ENCODE peak calls at places on chromosomes 1 and 21, in five cellular contexts. One of them, this sample, is unnamed.

GRCh38 chr1:76939107-76939816 is 72.0 kb downstream of the ST6GALNAC5 start:
- DNase-seq in NCI-H69: no peak
- DNase-seq in NCI-H748 treated with DMSO at 0.1 percent for 48 hours: no peak
- DNase-seq in germinal center: no peak
- DNase-seq in prostate gland: no peak
- DNase-seq in this sample: no peak

GRCh38 chr1:24536391-24536840 is 19.5 kb upstream of the NCMAP start:
- DNase-seq in NCI-H69: no peak
- DNase-seq in NCI-H748 treated with DMSO at 0.1 percent for 48 hours: no peak
- DNase-seq in germinal center: peak; percentile 64
- DNase-seq in prostate gland: no peak
- DNase-seq in this sample: no peak

GRCh38 chr1:198534540-198535413 is 5.7 kb downstream of the ATP6V1G3 start:
- DNase-seq in NCI-H69: peak; percentile 95
- DNase-seq in NCI-H748 treated with DMSO at 0.1 percent for 48 hours: no peak
- DNase-seq in germinal center: no peak
- DNase-seq in prostate gland: no peak
- DNase-seq in this sample: no peak

GRCh38 chr1:5944069-5944847 is 48.0 kb downstream of the NPHP4 start:
- DNase-seq in NCI-H69: no peak
- DNase-seq in NCI-H748 treated with DMSO at 0.1 percent for 48 hours: no peak
- DNase-seq in germinal center: no peak
- DNase-seq in prostate gland: no peak
- DNase-seq in this sample: no peak

GRCh38 chr1:45205000-45205909 is 1.1 kb downstream of the ZSWIM5 start:
- DNase-seq in NCI-H69: peak; percentile 68
- DNase-seq in NCI-H748 treated with DMSO at 0.1 percent for 48 hours: peak; percentile 42
- DNase-seq in germinal center: no peak
- DNase-seq in prostate gland: peak; percentile 52
- DNase-seq in this sample: no peak

GRCh38 chr1:207321790-207322530 is 482 bp downstream of the CD55 start:
- DNase-seq in NCI-H69: no peak
- DNase-seq in NCI-H748 treated with DMSO at 0.1 percent for 48 hours: no peak
- DNase-seq in germinal center: no peak
- DNase-seq in prostate gland: no peak
- DNase-seq in this sample: no peak

GRCh38 chr1:36586146-36586545 is 103.4 kb upstream of the CSF3R start:
- DNase-seq in NCI-H69: peak; percentile 60
- DNase-seq in NCI-H748 treated with DMSO at 0.1 percent for 48 hours: no peak
- DNase-seq in germinal center: no peak
- DNase-seq in prostate gland: no peak
- DNase-seq in this sample: no peak

GRCh38 chr1:47927165-47927564 is 70.0 kb downstream of the TRABD2B start:
- DNase-seq in NCI-H69: peak; percentile 25
- DNase-seq in NCI-H748 treated with DMSO at 0.1 percent for 48 hours: no peak
- DNase-seq in germinal center: no peak
- DNase-seq in prostate gland: peak; percentile 93
- DNase-seq in this sample: no peak

GRCh38 chr1:168470821-168471473 is 72.8 kb downstream of the XCL2 start:
- DNase-seq in NCI-H69: peak; percentile 90
- DNase-seq in NCI-H748 treated with DMSO at 0.1 percent for 48 hours: no peak
- DNase-seq in germinal center: no peak
- DNase-seq in prostate gland: no peak
- DNase-seq in this sample: no peak

GRCh38 chr1:95041491-95042165 is 31.1 kb downstream of the ALG14 start:
- DNase-seq in NCI-H69: peak; percentile 51
- DNase-seq in NCI-H748 treated with DMSO at 0.1 percent for 48 hours: peak; percentile 13
- DNase-seq in germinal center: peak; percentile 12
- DNase-seq in prostate gland: peak; percentile 75
- DNase-seq in this sample: no peak

GRCh38 chr1:241265428-241265827 is 91.6 kb downstream of the RGS7 start:
- DNase-seq in NCI-H69: peak; percentile 46
- DNase-seq in NCI-H748 treated with DMSO at 0.1 percent for 48 hours: no peak
- DNase-seq in germinal center: no peak
- DNase-seq in prostate gland: no peak
- DNase-seq in this sample: no peak

GRCh38 chr21:19076031-19076430 is 672.4 kb upstream of the TMPRSS15 start:
- DNase-seq in NCI-H69: no peak
- DNase-seq in NCI-H748 treated with DMSO at 0.1 percent for 48 hours: no peak
- DNase-seq in germinal center: no peak
- DNase-seq in prostate gland: no peak
- DNase-seq in this sample: no peak

GRCh38 chr1:167601442-167602380 is 28.3 kb upstream of the RCSD1 start:
- DNase-seq in NCI-H69: peak; percentile 12
- DNase-seq in NCI-H748 treated with DMSO at 0.1 percent for 48 hours: no peak
- DNase-seq in germinal center: peak; percentile 48
- DNase-seq in prostate gland: no peak
- DNase-seq in this sample: no peak

GRCh38 chr1:101017448-101017847 is 8.1 kb downstream of the DPH5 start:
- DNase-seq in NCI-H69: no peak
- DNase-seq in NCI-H748 treated with DMSO at 0.1 percent for 48 hours: no peak
- DNase-seq in germinal center: no peak
- DNase-seq in prostate gland: no peak
- DNase-seq in this sample: no peak

GRCh38 chr1:74748962-74749361 is 16.0 kb downstream of the TYW3 start:
- DNase-seq in NCI-H69: no peak
- DNase-seq in NCI-H748 treated with DMSO at 0.1 percent for 48 hours: no peak
- DNase-seq in germinal center: no peak
- DNase-seq in prostate gland: no peak
- DNase-seq in this sample: no peak

GRCh38 chr1:8661185-8662110 is 156.0 kb downstream of the RERE start:
- DNase-seq in NCI-H69: peak; percentile 45
- DNase-seq in NCI-H748 treated with DMSO at 0.1 percent for 48 hours: no peak
- DNase-seq in germinal center: no peak
- DNase-seq in prostate gland: no peak
- DNase-seq in this sample: no peak

GRCh38 chr1:12019858-12020509 is 686 bp downstream of the MIIP start:
- DNase-seq in NCI-H69: peak; percentile 27
- DNase-seq in NCI-H748 treated with DMSO at 0.1 percent for 48 hours: no peak
- DNase-seq in germinal center: no peak
- DNase-seq in prostate gland: no peak
- DNase-seq in this sample: no peak

GRCh38 chr1:111848852-111849545 is 93.3 kb downstream of the DDX20 start:
- DNase-seq in NCI-H69: no peak
- DNase-seq in NCI-H748 treated with DMSO at 0.1 percent for 48 hours: no peak
- DNase-seq in germinal center: no peak
- DNase-seq in prostate gland: no peak
- DNase-seq in this sample: no peak

GRCh38 chr1:117093870-117094621 is 27.5 kb downstream of the TRIM45 start:
- DNase-seq in NCI-H69: peak; percentile 87
- DNase-seq in NCI-H748 treated with DMSO at 0.1 percent for 48 hours: no peak
- DNase-seq in germinal center: peak; percentile 47
- DNase-seq in prostate gland: no peak
- DNase-seq in this sample: no peak

GRCh38 chr1:90045853-90046563 is 51.1 kb downstream of the ZNF326 start:
- DNase-seq in NCI-H69: peak; percentile 47
- DNase-seq in NCI-H748 treated with DMSO at 0.1 percent for 48 hours: peak; percentile 2
- DNase-seq in germinal center: peak; percentile 16
- DNase-seq in prostate gland: no peak
- DNase-seq in this sample: no peak

This sample was measured in D721Med.